ENCODE peak calls at places on chromosomes 1 and 21, in six cellular contexts. Q is RPMI8226; W is ACHN; T is left cardiac atrium; G is activated CD4-positive, CD25-positive, alpha-beta regulatory T cell treated with anti-CD3 and anti-CD28 coated beads, Interleukin-2, amount 50 U/mL, for 16 hours; M is fibroblast of gingiva. J is an unnamed sample.
A peak's percentile ranks its signal among the peaks of the same experiment; 100 is the strongest.

GRCh38 chr1:94100129-94100784 is 20.7 kb downstream of the ABCA4 start:
- DNase-seq in G (no peak), W (no peak), T (no peak), Q (no peak), M (no peak), J (no peak)

GRCh38 chr1:108503062-108503740 is 53.1 kb downstream of the NBPF6 start:
- DNase-seq in Q (no peak), M (peak; percentile 65), W (peak; percentile 88), T (no peak), G (no peak), J (peak; percentile 46)

GRCh38 chr1:240294566-240294965 is 202.9 kb downstream of the FMN2 start:
- DNase-seq in W (no peak), T (no peak), G (no peak), M (no peak), Q (no peak), J (no peak)

GRCh38 chr1:102595106-102595505 is 513.2 kb downstream of the COL11A1 start:
- DNase-seq in G (no peak), M (no peak), W (peak; percentile 26), T (no peak), Q (no peak), J (no peak)

GRCh38 chr1:56025942-56026341 is 553.4 kb downstream of the PLPP3 start:
- DNase-seq in G (no peak), W (no peak), T (no peak), M (no peak), Q (no peak), J (peak; percentile 36)

GRCh38 chr1:36207339-36207738 is 16.9 kb upstream of the THRAP3 start:
- DNase-seq in T (peak; percentile 85), G (no peak), M (peak; percentile 95), W (no peak), Q (no peak), J (no peak)

GRCh38 chr1:119422631-119423030 is 7.7 kb downstream of the HSD3B2 start:
- DNase-seq in W (no peak), T (no peak), M (no peak), G (no peak), Q (no peak), J (no peak)

GRCh38 chr21:43355925-43356289 is 71.0 kb downstream of the SIK1 start:
- DNase-seq in M (no peak), T (no peak), W (no peak), Q (peak; percentile 57), G (no peak), J (no peak)

GRCh38 chr1:167121375-167122120 is 27.7 kb downstream of the STYXL2 start:
- DNase-seq in T (peak; percentile 62), M (peak; percentile 6), G (no peak), W (no peak), Q (peak; percentile 36), J (no peak)

GRCh38 chr1:222062640-222063039 is 320.8 kb upstream of the DUSP10 start:
- DNase-seq in W (no peak), T (no peak), G (no peak), M (no peak), Q (no peak), J (no peak)

GRCh38 chr21:41210405-41211040 is 42.6 kb downstream of the BACE2 start:
- DNase-seq in W (no peak), M (no peak), Q (no peak), G (no peak), T (no peak), J (no peak)

GRCh38 chr1:201740609-201741231 is 88.2 kb upstream of the IPO9 start:
- DNase-seq in Q (peak; percentile 76), T (no peak), M (no peak), G (no peak), W (no peak), J (no peak)

GRCh38 chr1:150543500-150544143 is 5.6 kb upstream of the ADAMTSL4 start:
- DNase-seq in Q (no peak), G (no peak), M (peak; percentile 71), W (no peak), T (peak; percentile 71), J (no peak)

GRCh38 chr1:109385417-109385816 is 12.3 kb downstream of the SORT1 start:
- DNase-seq in Q (no peak), G (no peak), T (peak; percentile 57), M (peak; percentile 75), W (no peak), J (no peak)

GRCh38 chr21:33070921-33071877 is 1.3 kb downstream of the OLIG1 start:
- DNase-seq in M (no peak), G (no peak), W (no peak), T (no peak), Q (peak; percentile 75), J (no peak)

GRCh38 chr21:38343691-38344090 is 86.9 kb downstream of the KCNJ15 start:
- DNase-seq in T (peak; percentile 51), M (no peak), G (no peak), Q (no peak), W (no peak), J (peak; percentile 64)

GRCh38 chr1:161133220-161133740 is 813 bp upstream of the DEDD start:
- DNase-seq in Q (no peak), M (no peak), G (no peak), T (no peak), W (no peak), J (no peak)

GRCh38 chr1:91148641-91149069 is 126.8 kb upstream of the ZNF644 start:
- DNase-seq in Q (peak; percentile 58), G (no peak), M (no peak), T (no peak), W (no peak), J (no peak)

GRCh38 chr1:41621256-41621655 is 136.8 kb upstream of the EDN2 start:
- DNase-seq in G (no peak), T (no peak), Q (no peak), M (no peak), W (no peak), J (no peak)

GRCh38 chr1:32863516-32864245 is 7.0 kb downstream of the FNDC5 start:
- DNase-seq in M (no peak), T (no peak), G (no peak), Q (no peak), W (no peak), J (no peak)

GRCh38 chr1:13543451-13543911 is 29.7 kb upstream of the LRRC38 start:
- DNase-seq in W (no peak), T (peak; percentile 64), Q (no peak), M (no peak), G (no peak), J (no peak)

GRCh38 chr1:30262158-30262557 is 461.2 kb downstream of the MATN1 start:
- DNase-seq in M (no peak), T (no peak), Q (no peak), G (no peak), W (no peak), J (no peak)

GRCh38 chr21:15210235-15210678 is 145.5 kb upstream of the NRIP1 start:
- DNase-seq in T (peak; percentile 69), Q (no peak), G (no peak), M (peak; percentile 52), W (no peak), J (no peak)

GRCh38 chr1:91645031-91645430 is 144.4 kb downstream of the CDC7 start:
- DNase-seq in T (no peak), Q (no peak), W (no peak), G (no peak), M (no peak), J (peak; percentile 30)

GRCh38 chr1:6745073-6745472 is 40.2 kb upstream of the CAMTA1 start:
- DNase-seq in M (no peak), W (no peak), G (no peak), Q (peak; percentile 87), T (no peak), J (no peak)

GRCh38 chr1:182671779-182672486 is 12.5 kb downstream of the RGS8 start:
- DNase-seq in Q (no peak), M (no peak), T (no peak), G (no peak), W (no peak), J (no peak)

GRCh38 chr1:245235156-245235555 is 80.4 kb downstream of the KIF26B start:
- DNase-seq in Q (no peak), W (no peak), M (no peak), T (peak; percentile 28), G (no peak), J (no peak)

GRCh38 chr1:154129392-154129970 is 25.4 kb downstream of the NUP210L start:
- DNase-seq in T (no peak), G (no peak), Q (no peak), W (no peak), M (no peak), J (no peak)

GRCh38 chr1:244322791-244323521 is 128.8 kb downstream of the ADSS2 start:
- DNase-seq in M (peak; percentile 94), Q (peak; percentile 26), W (peak; percentile 89), G (no peak), T (no peak), J (peak; percentile 97)

GRCh38 chr1:1613509-1614082 is 1.7 kb upstream of the MIB2 start:
- DNase-seq in T (no peak), Q (no peak), M (no peak), G (no peak), W (no peak), J (no peak)

GRCh38 chr1:68210027-68210426 is 22.3 kb downstream of the WLS start:
- DNase-seq in G (no peak), W (no peak), Q (no peak), T (no peak), M (no peak), J (no peak)

GRCh38 chr1:155966750-155967149 is 11.6 kb downstream of the ARHGEF2 start:
- DNase-seq in W (no peak), Q (no peak), G (no peak), T (no peak), M (no peak), J (no peak)

GRCh38 chr1:94286864-94287437 is 49.6 kb upstream of the ARHGAP29 start:
- DNase-seq in G (no peak), M (no peak), T (no peak), W (no peak), Q (no peak), J (no peak)

GRCh38 chr1:107588321-107588720 is 376.7 kb downstream of the VAV3 start:
- DNase-seq in T (no peak), W (no peak), M (no peak), G (no peak), Q (no peak), J (no peak)

GRCh38 chr1:91568261-91568660 is 67.6 kb downstream of the CDC7 start:
- DNase-seq in T (no peak), M (no peak), G (no peak), W (no peak), Q (no peak), J (no peak)

GRCh38 chr1:225259542-225259941 is 168.3 kb downstream of the LBR start:
- DNase-seq in M (no peak), T (no peak), G (no peak), W (no peak), Q (no peak), J (no peak)